ENCODE peak calls at places on chromosome 20, in ten cellular contexts. Y is foreskin fibroblast; T is fibroblast of mammary gland; V is ovary; F is Peyer's patch; B is H7; I is WERI-Rb-1; G is CD8-positive, alpha-beta memory T cell; W is HFF-Myc; D is HL-60. O is an unnamed sample.
A peak's percentile ranks its signal among the peaks of the same experiment; 100 is the strongest.

GRCh38 chr20:50728981-50729874 is 2.2 kb upstream of the PARD6B start:
- DNase-seq in D (no peak), V (no peak), I (peak; percentile 38), F (no peak), Y (no peak), W (no peak), B (no peak), T (peak; percentile 26), G (no peak), O (no peak)

GRCh38 chr20:62598761-62599194 is 43.5 kb upstream of the SLCO4A1 start:
- DNase-seq in V (no peak), I (no peak), G (no peak), F (no peak), Y (no peak), T (no peak), D (no peak), B (no peak), W (no peak), O (no peak)

GRCh38 chr20:17843246-17844132 is 125.1 kb downstream of the SNX5 start:
- DNase-seq in Y (peak; percentile 95), F (no peak), I (no peak), B (no peak), T (peak; percentile 96), G (no peak), D (no peak), W (no peak), V (peak; percentile 71), O (peak; percentile 92)

GRCh38 chr20:63290677-63291472 is 2.1 kb upstream of the COL20A1 start:
- DNase-seq in V (no peak), W (no peak), D (no peak), B (peak; percentile 99), Y (peak; percentile 65), T (peak; percentile 14), F (peak; percentile 52), I (peak; percentile 75), G (peak; percentile 60), O (no peak)

GRCh38 chr20:25848222-25848621 is 151.6 kb upstream of the ZNF337 start:
- DNase-seq in W (no peak), D (no peak), G (no peak), T (no peak), B (no peak), I (no peak), V (no peak), Y (no peak), F (no peak), O (no peak)

GRCh38 chr20:25238319-25239037 is 9.4 kb upstream of the PYGB start:
- DNase-seq in V (no peak), B (no peak), F (no peak), T (peak; percentile 51), D (no peak), I (no peak), Y (peak; percentile 69), W (no peak), G (no peak), O (no peak)

GRCh38 chr20:24969203-24970029 is 20.3 kb downstream of the CST7 start:
- DNase-seq in F (no peak), B (no peak), T (no peak), G (no peak), V (no peak), Y (no peak), D (no peak), W (no peak), I (no peak), O (no peak)

GRCh38 chr20:51092238-51092822 is 69.4 kb upstream of the KCNG1 start:
- DNase-seq in D (no peak), B (no peak), V (no peak), I (no peak), W (no peak), G (no peak), Y (no peak), F (no peak), T (no peak), O (no peak)

GRCh38 chr20:34863421-34863965 is 9.2 kb downstream of the GGT7 start:
- DNase-seq in B (peak; percentile 69), G (no peak), I (no peak), T (no peak), F (no peak), W (no peak), Y (no peak), V (no peak), D (no peak), O (no peak)

GRCh38 chr20:35992713-35993335 is 24.4 kb downstream of the CNBD2 start:
- DNase-seq in I (peak; percentile 55), B (peak; percentile 77), T (peak; percentile 63), W (peak; percentile 56), G (peak; percentile 59), Y (peak; percentile 82), F (peak; percentile 37), V (peak; percentile 29), D (peak; percentile 30), O (no peak)

GRCh38 chr20:48866936-48867335 is 39.1 kb upstream of the PREX1 start:
- DNase-seq in F (no peak), T (no peak), V (no peak), Y (no peak), B (no peak), W (no peak), G (no peak), I (no peak), D (no peak), O (no peak)

GRCh38 chr20:53840462-53841000 is 229.9 kb downstream of the BCAS1 start:
- DNase-seq in V (no peak), G (no peak), I (no peak), W (no peak), Y (no peak), B (no peak), D (no peak), F (no peak), T (no peak), O (no peak)

GRCh38 chr20:15875446-15875845 is 697.8 kb downstream of the KIF16B start:
- DNase-seq in F (no peak), I (no peak), W (no peak), B (no peak), G (no peak), T (no peak), D (no peak), V (no peak), Y (no peak), O (no peak)

GRCh38 chr20:33830371-33830770 is 19.2 kb downstream of the CHMP4B start:
- DNase-seq in I (peak; percentile 86), D (no peak), T (peak; percentile 46), V (no peak), B (no peak), Y (peak; percentile 62), G (no peak), F (no peak), W (no peak), O (no peak)

GRCh38 chr20:3377644-3378043 is 29.8 kb downstream of the DNAAF9 start:
- DNase-seq in D (no peak), I (no peak), T (no peak), W (no peak), B (no peak), F (no peak), G (no peak), Y (no peak), V (no peak), O (no peak)

GRCh38 chr20:3378138-3378537 is 29.3 kb downstream of the DNAAF9 start:
- DNase-seq in V (no peak), B (no peak), D (no peak), F (no peak), T (no peak), I (no peak), G (no peak), W (no peak), Y (no peak), O (no peak)

GRCh38 chr20:3371757-3372156 is 35.7 kb downstream of the DNAAF9 start:
- DNase-seq in Y (no peak), F (no peak), G (no peak), V (no peak), B (no peak), W (no peak), T (peak; percentile 2), I (no peak), D (peak; percentile 27), O (no peak)

GRCh38 chr20:3374296-3374695 is 33.2 kb downstream of the DNAAF9 start:
- DNase-seq in G (no peak), I (no peak), T (peak; percentile 60), D (no peak), Y (peak; percentile 59), W (no peak), B (no peak), F (no peak), V (no peak), O (no peak)
- H3K4me3 ChIP-seq in G (no peak overlapping the region), I (no peak overlapping the region), T (no peak overlapping the region), D (no peak overlapping the region), Y (no peak overlapping the region), W (no peak overlapping the region), B (no peak overlapping the region), F (no peak overlapping the region), V (no peak overlapping the region), O (no peak overlapping the region)

GRCh38 chr20:3248167-3248992 is 9.4 kb upstream of the SLC4A11 start:
- DNase-seq in T (peak; percentile 44), Y (peak; percentile 59), G (no peak), F (no peak), V (no peak), D (no peak), B (peak; percentile 88), I (no peak), W (no peak), O (no peak)

GRCh38 chr20:3246682-3247081 is 7.7 kb upstream of the SLC4A11 start:
- DNase-seq in F (no peak), D (no peak), T (no peak), Y (no peak), G (no peak), V (no peak), W (no peak), B (no peak), I (no peak), O (no peak)

GRCh38 chr20:3247638-3248037 is 8.6 kb upstream of the SLC4A11 start:
- DNase-seq in D (no peak), Y (peak; percentile 29), W (no peak), F (no peak), V (no peak), B (no peak), T (no peak), I (no peak), G (no peak), O (no peak)

GRCh38 chr20:3250091-3250504 is 11.1 kb upstream of the SLC4A11 start:
- DNase-seq in Y (no peak), B (peak; percentile 94), D (no peak), G (no peak), I (peak; percentile 53), V (no peak), T (no peak), F (no peak), W (no peak), O (no peak)

GRCh38 chr20:3248993-3249347 is 10.0 kb upstream of the SLC4A11 start:
- DNase-seq in I (no peak), G (no peak), Y (no peak), T (no peak), W (no peak), B (peak; percentile 74), F (no peak), D (no peak), V (no peak), O (no peak)
- H3K4me3 ChIP-seq in I (no peak overlapping the region), G (no peak overlapping the region), Y (no peak overlapping the region), T (peak overlapping the region; percentile 24), W (peak overlapping the region; percentile 26), B (peak overlapping the region; percentile 43), F (no peak overlapping the region), D (peak overlapping the region; percentile 11), V (no peak overlapping the region), O (peak overlapping the region; percentile 12)

GRCh38 chr20:9319687-9320384 is 194.6 kb upstream of the LAMP5 start:
- DNase-seq in Y (no peak), B (no peak), T (no peak), I (no peak), W (no peak), D (no peak), G (no peak), V (no peak), F (no peak), O (no peak)
- H3K4me3 ChIP-seq in Y (no peak overlapping the region), B (no peak overlapping the region), T (no peak overlapping the region), I (no peak overlapping the region), W (no peak overlapping the region), D (no peak overlapping the region), G (no peak overlapping the region), V (no peak overlapping the region), F (peak overlapping the region; percentile 5), O (no peak overlapping the region)

GRCh38 chr20:2293971-2294370 is 1.8 kb upstream of the TGM3 start:
- DNase-seq in I (no peak), G (no peak), Y (no peak), D (no peak), F (no peak), T (no peak), B (no peak), V (no peak), W (no peak), O (no peak)
- H3K4me3 ChIP-seq in I (no peak overlapping the region), G (no peak overlapping the region), Y (no peak overlapping the region), D (no peak overlapping the region), F (no peak overlapping the region), T (no peak overlapping the region), B (no peak overlapping the region), V (no peak overlapping the region), W (no peak overlapping the region), O (no peak overlapping the region)